ENCODE peak calls at places on chromosomes 12 and 14, in five cellular contexts. X is A549, B is K562, J is HepG2, M is GM12878. V is an unnamed sample.

GRCh38 chr12:26921886-26922285 is 15.9 kb downstream of the INTS13 start:
- DNase-seq in X (no peak), B (no peak), J (no peak), M (no peak), V (no peak)

GRCh38 chr12:107402041-107403022 is 283.3 kb upstream of the PWP1 start:
- DNase-seq in X (peak), B (peak), J (peak), M (no peak), V (peak)

GRCh38 chr14:104805326-104805678 is 4.4 kb downstream of the ZBTB42 start:
- DNase-seq in X (peak), B (peak), J (no peak), M (no peak), V (no peak)

GRCh38 chr12:1972260-1972659 is 32.0 kb downstream of the DCP1B start:
- DNase-seq in X (no peak), B (no peak), J (no peak), M (no peak), V (no peak)

GRCh38 chr14:104845033-104845666 is 19.9 kb upstream of the CEP170B start:
- DNase-seq in X (no peak), B (no peak), J (no peak), M (no peak), V (no peak)

GRCh38 chr14:69375722-69376121 is 22.4 kb downstream of the ERH start:
- DNase-seq in X (no peak), B (no peak), J (no peak), M (no peak), V (no peak)

GRCh38 chr12:104866286-104866685 is 91.8 kb downstream of the SLC41A2 start:
- DNase-seq in X (no peak), B (no peak), J (no peak), M (no peak), V (no peak)

GRCh38 chr14:95524706-95525512 is 8.5 kb upstream of the SYNE3 start:
- DNase-seq in X (no peak), B (no peak), J (peak), M (no peak), V (no peak)

GRCh38 chr14:24695265-24696241 is 61.6 kb upstream of the GZMB start:
- DNase-seq in X (no peak), B (no peak), J (no peak), M (peak), V (no peak)

GRCh38 chr14:23183479-23183878 is at the start of gene SLC7A8:
- DNase-seq in X (no peak), B (no peak), J (no peak), M (no peak), V (peak)

GRCh38 chr14:69715725-69716482 is 51.0 kb upstream of the SRSF5 start:
- DNase-seq in X (no peak), B (no peak), J (no peak), M (no peak), V (no peak)

GRCh38 chr12:58564721-58565120 is 355.6 kb downstream of the LRIG3 start:
- DNase-seq in X (no peak), B (no peak), J (no peak), M (no peak), V (no peak)

GRCh38 chr12:15910864-15911696 is at the start of gene DERA:
- DNase-seq in X (peak), B (peak), J (peak), M (no peak), V (peak)

GRCh38 chr12:71694099-71694820 is 8.4 kb downstream of the TMEM19 start:
- DNase-seq in X (no peak), B (no peak), J (no peak), M (peak), V (no peak)

GRCh38 chr12:109695961-109696461 is 17.6 kb upstream of the FAM222A start:
- DNase-seq in X (no peak), B (peak), J (peak), M (no peak), V (no peak)

GRCh38 chr12:8957561-8957960 is 8.1 kb upstream of the M6PR start:
- DNase-seq in X (no peak), B (peak), J (no peak), M (no peak), V (no peak)

GRCh38 chr12:50107416-50108268 is 3.8 kb downstream of the GPD1 start:
- DNase-seq in X (no peak), B (no peak), J (no peak), M (no peak), V (no peak)

GRCh38 chr12:120013659-120014380 is 24.8 kb downstream of the BICDL1 start:
- DNase-seq in X (peak), B (peak), J (peak), M (peak), V (no peak)

GRCh38 chr12:86710110-86710509 is 453.9 kb upstream of the MGAT4C start:
- DNase-seq in X (no peak), B (no peak), J (no peak), M (no peak), V (no peak)

GRCh38 chr12:86711716-86712115 is 455.5 kb upstream of the MGAT4C start:
- DNase-seq in X (no peak), B (no peak), J (no peak), M (no peak), V (no peak)

GRCh38 chr12:86713121-86713520 is 456.9 kb upstream of the MGAT4C start:
- DNase-seq in X (no peak), B (no peak), J (no peak), M (no peak), V (no peak)

GRCh38 chr12:86712425-86712843 is 456.2 kb upstream of the MGAT4C start:
- DNase-seq in X (peak), B (no peak), J (peak), M (no peak), V (no peak)
- TF ChIP-seq JUNB in X (peak), B (no peak), J (no peak), M (peak), V (no peak)

DNA sequence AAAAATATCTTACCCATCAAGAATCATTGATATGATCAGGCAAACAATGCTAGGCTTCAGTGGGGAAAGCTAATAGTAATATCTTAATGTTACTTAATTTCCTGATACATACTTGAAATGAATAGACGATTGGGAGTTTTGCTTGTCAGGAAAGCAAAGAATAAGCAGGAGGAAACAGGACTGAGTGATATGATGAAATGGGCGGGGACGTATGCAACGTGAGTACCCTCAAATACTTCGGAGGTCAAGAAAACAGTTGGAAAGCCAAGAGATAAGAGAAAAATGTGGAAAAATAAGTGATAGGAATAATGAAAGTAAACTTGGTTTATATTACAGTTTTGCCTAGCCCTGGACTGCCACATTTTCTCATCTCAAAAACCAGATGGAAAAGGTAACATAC is 49.2 kb downstream of the METTL25 start:
- DNase-seq in X (no peak), B (no peak), J (no peak), M (no peak), V (no peak)
- H3K27ac ChIP-seq in X (no peak), B (no peak), J (no peak), M (no peak), V (no peak)

DNA sequence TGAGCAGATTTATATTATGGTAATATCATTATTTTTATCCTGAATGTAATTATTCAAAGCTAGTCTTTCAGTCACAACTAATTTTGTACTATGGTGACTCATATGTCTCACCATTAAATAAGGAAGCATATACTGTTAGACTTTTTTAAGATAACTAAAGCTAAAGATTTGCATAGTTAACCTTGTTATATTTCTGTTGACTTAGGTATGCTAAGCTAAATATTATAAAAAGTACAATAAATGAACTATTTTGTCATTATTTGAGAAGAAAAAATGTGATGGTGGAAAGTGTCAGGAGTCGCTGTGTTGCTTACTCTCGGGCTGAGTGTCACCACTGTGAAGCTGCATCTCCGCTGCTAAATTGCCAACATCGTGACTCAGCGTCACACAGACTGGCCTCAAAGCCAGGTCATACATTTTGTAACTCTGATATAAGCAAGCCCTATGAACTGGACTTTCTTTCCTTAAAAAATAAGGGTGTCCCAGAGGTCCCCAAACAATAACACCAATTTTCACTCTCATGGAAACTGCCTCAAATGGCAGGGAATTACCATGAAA is 69.0 kb upstream of the SSTR1 start:
- DNase-seq in X (peak), B (no peak), J (no peak), M (no peak), V (no peak)
- TF ChIP-seq JUNB in X (no peak), B (no peak), J (no peak), M (no peak), V (no peak)

GRCh38 chr12:46518729-46519128 is 146.2 kb upstream of the SLC38A2 start:
- DNase-seq in X (no peak), B (no peak), J (peak), M (no peak), V (no peak)
- H3K27ac ChIP-seq in X (no peak), B (no peak), J (peak), M (peak), V (no peak)

DNA sequence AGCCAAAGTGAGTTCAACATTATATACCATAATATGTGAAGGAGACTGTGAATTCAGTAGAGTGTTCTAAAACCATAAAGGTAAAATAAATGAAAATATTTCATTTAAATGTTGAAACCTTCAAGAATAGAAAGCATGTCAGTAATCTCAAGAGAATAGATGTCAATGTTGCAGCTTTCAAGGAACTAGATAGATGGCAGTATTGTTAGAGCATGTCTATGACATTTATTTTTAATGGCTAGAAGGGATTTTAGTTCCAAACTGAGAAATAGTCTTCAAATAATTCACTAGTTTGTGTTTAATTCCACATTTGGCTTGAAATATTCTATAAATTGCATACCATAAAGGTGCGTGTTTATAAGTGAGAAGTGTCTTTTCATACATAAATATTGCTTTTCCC is 326.5 kb downstream of the FLRT2 start:
- DNase-seq in X (no peak), B (no peak), J (no peak), M (no peak), V (peak)
- TF ChIP-seq JUNB in X (no peak), B (no peak), J (no peak), M (no peak), V (no peak)

GRCh38 chr12:24888813-24889212 is 60.1 kb downstream of the BCAT1 start:
- DNase-seq in X (no peak), B (no peak), J (no peak), M (no peak), V (no peak)
- H3K27ac ChIP-seq in X (no peak), B (no peak), J (no peak), M (no peak), V (no peak)

GRCh38 chr12:41121374-41121773 is 66.7 kb upstream of the PDZRN4 start:
- DNase-seq in X (no peak), B (no peak), J (no peak), M (no peak), V (no peak)
- TF ChIP-seq JUNB in X (no peak), B (no peak), J (no peak), M (no peak), V (no peak)

GRCh38 chr12:25725874-25726273 is 172.8 kb upstream of the LMNTD1 start:
- DNase-seq in X (no peak), B (no peak), J (no peak), M (no peak), V (no peak)

GRCh38 chr12:25734529-25735180 is 181.6 kb upstream of the LMNTD1 start:
- DNase-seq in X (no peak), B (no peak), J (no peak), M (no peak), V (no peak)

GRCh38 chr12:25733541-25733940 is 180.5 kb upstream of the LMNTD1 start:
- DNase-seq in X (no peak), B (no peak), J (no peak), M (no peak), V (no peak)

GRCh38 chr12:25728196-25728595 is 175.1 kb upstream of the LMNTD1 start:
- DNase-seq in X (no peak), B (no peak), J (no peak), M (no peak), V (no peak)

DNA sequence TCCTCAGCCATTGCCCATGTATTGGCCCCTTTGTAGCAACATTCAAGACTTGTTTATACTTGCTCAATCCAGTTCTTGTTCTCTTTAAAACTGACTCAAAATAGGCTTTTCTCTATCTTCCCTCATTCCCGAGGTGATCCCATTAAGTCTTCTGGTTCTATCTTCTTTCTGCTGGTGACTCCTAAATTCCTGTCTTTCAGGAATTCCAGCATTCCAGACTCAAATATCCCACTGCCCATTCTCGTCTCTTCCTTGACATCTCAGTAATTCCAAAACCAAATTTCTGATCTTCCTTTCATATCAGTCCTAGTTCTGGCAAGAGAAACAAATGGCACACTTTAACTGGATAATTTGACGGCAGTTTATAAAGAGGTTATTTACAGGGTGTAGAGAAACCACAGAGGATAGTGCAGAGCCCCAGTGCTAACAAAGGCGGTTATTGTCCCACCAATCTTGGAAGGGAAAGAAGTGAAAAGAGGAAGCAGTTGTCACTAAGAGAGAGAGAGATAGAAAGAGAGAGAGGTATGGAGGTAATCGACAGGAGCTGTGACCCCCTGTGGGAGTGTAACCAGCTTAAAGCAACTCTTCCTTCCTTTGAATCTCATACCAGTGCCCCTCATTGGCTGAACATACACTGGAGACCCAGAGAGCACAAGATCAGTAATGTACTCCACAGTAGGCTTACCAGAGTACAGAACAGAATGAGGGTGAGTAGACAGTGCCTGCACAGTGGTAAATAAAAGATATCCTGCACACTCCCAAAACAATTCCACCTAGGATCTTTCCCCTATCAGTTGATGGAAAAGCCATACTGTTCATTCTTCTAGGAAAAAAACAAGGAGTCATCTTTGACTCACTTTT is 177.6 kb upstream of the LMNTD1 start:
- DNase-seq in X (no peak), B (no peak), J (no peak), M (no peak), V (peak)
- H3K27ac ChIP-seq in X (no peak), B (no peak), J (no peak), M (no peak), V (no peak)

V was measured in GM23338.